ENCODE peak calls at places on chromosome 17, in eight cellular contexts. V, B, S, F, E, C, H and Z are unnamed samples.

GRCh38 chr17:56173958-56174357 is 20.7 kb downstream of the ANKFN1 start:
- DNase-seq in V (no peak), F (no peak), E (peak; percentile 52), B (no peak), S (no peak), H (no peak), C (no peak), Z (no peak)

GRCh38 chr17:29393451-29393850 is 3.3 kb downstream of the TAOK1 start:
- DNase-seq in B (no peak), V (no peak), H (no peak), F (no peak), C (no peak), E (peak; percentile 72), S (no peak), Z (no peak)

GRCh38 chr17:49871211-49871610 is 23.3 kb upstream of the TAC4 start:
- DNase-seq in S (no peak), C (no peak), H (no peak), F (no peak), V (no peak), B (no peak), E (no peak), Z (no peak)

GRCh38 chr17:16870253-16871245 is 101.4 kb downstream of the TNFRSF13B start:
- DNase-seq in B (no peak), C (no peak), V (no peak), F (no peak), S (no peak), E (no peak), H (no peak), Z (no peak)

GRCh38 chr17:6570731-6571465 is 14.5 kb upstream of the PITPNM3 start:
- DNase-seq in E (no peak), C (no peak), F (no peak), H (no peak), S (no peak), B (peak; percentile 87), V (no peak), Z (no peak)

GRCh38 chr17:40330850-40331470 is 22.0 kb downstream of the RARA start:
- DNase-seq in F (no peak), V (no peak), H (no peak), B (no peak), S (no peak), C (no peak), E (no peak), Z (no peak)

GRCh38 chr17:30858556-30859250 is 26.9 kb downstream of the ATAD5 start:
- DNase-seq in F (no peak), S (no peak), V (no peak), E (peak; percentile 20), C (no peak), B (no peak), H (no peak), Z (no peak)

GRCh38 chr17:70137451-70138230 is 31.7 kb upstream of the KCNJ2 start:
- DNase-seq in B (no peak), E (peak; percentile 93), H (no peak), F (peak; percentile 5), S (peak; percentile 89), V (peak; percentile 70), C (no peak), Z (peak; percentile 3)

GRCh38 chr17:31561469-31562412 is 170.3 kb downstream of the RAB11FIP4 start:
- DNase-seq in B (no peak), C (no peak), S (peak; percentile 30), F (peak; percentile 47), H (no peak), V (no peak), E (peak; percentile 86), Z (no peak)

GRCh38 chr17:48037036-48037881 is at the start of gene COPZ2:
- DNase-seq in B (peak; percentile 70), C (no peak), E (peak; percentile 91), S (no peak), H (peak; percentile 85), V (peak; percentile 49), F (no peak), Z (peak; percentile 61)

GRCh38 chr17:7403043-7403901 is 625 bp downstream of the TMEM256 start:
- DNase-seq in F (peak; percentile 16), H (peak; percentile 86), E (no peak), S (no peak), B (peak; percentile 85), C (peak; percentile 62), V (no peak), Z (peak; percentile 78)

GRCh38 chr17:32931686-32932085 is 3.7 kb downstream of the TMEM98 start:
- DNase-seq in S (peak; percentile 55), E (peak; percentile 39), B (no peak), C (no peak), V (no peak), F (no peak), H (no peak), Z (no peak)

GRCh38 chr17:44599298-44600175 is 42.3 kb downstream of the FZD2 start:
- DNase-seq in B (peak; percentile 70), C (no peak), F (no peak), H (no peak), S (peak; percentile 94), E (peak; percentile 95), V (no peak), Z (peak; percentile 44)
- TF ChIP-seq EZH2phosphoT487 in B (no peak), C (no peak), F (no peak), H (no peak), S (no peak), E (no peak), V (no peak), Z (no peak)

GRCh38 chr17:81042606-81043005 is 7.7 kb downstream of the BAIAP2 start:
- DNase-seq in H (peak; percentile 76), E (no peak), V (no peak), B (no peak), F (no peak), S (no peak), C (no peak), Z (no peak)
- H4K20me1 ChIP-seq in H (peaks cover 59% of the 10 kb centered on the region), E (no peaks in the 10 kb centered on the region), V (no peaks in the 10 kb centered on the region), B (peaks cover 64% of the 10 kb centered on the region), F (no peaks in the 10 kb centered on the region), S (peaks cover 66% of the 10 kb centered on the region), C (peaks cover 15% of the 10 kb centered on the region), Z (peaks cover 6% of the 10 kb centered on the region)

GRCh38 chr17:57697891-57698708 is 47.0 kb downstream of the CCDC182 start:
- DNase-seq in B (peak; percentile 62), S (no peak), V (no peak), F (no peak), C (no peak), H (no peak), E (no peak), Z (peak; percentile 20)
- TF ChIP-seq EZH2phosphoT487 in B (no peak), S (no peak), V (no peak), F (no peak), C (no peak), H (no peak), E (no peak), Z (no peak)

GRCh38 chr17:78898075-78898836 is 4.7 kb downstream of the CEP295NL start:
- DNase-seq in V (no peak), F (no peak), S (no peak), B (no peak), E (peak; percentile 43), H (no peak), C (no peak), Z (no peak)
- H4K20me1 ChIP-seq in V (peaks cover 2% of the 10 kb centered on the region), F (no peaks in the 10 kb centered on the region), S (no peaks in the 10 kb centered on the region), B (peaks cover 84% of the 10 kb centered on the region), E (no peaks in the 10 kb centered on the region), H (peaks cover 100% of the 10 kb centered on the region), C (no peaks in the 10 kb centered on the region), Z (peaks cover 16% of the 10 kb centered on the region)

GRCh38 chr17:50909765-50910661 is 43.9 kb upstream of the TOB1 start:
- DNase-seq in S (no peak), E (no peak), C (no peak), V (no peak), B (no peak), H (no peak), F (no peak), Z (no peak)
- TF ChIP-seq EZH2phosphoT487 in S (no peak), E (no peak), C (no peak), V (no peak), B (no peak), H (no peak), F (no peak), Z (no peak)

DNA sequence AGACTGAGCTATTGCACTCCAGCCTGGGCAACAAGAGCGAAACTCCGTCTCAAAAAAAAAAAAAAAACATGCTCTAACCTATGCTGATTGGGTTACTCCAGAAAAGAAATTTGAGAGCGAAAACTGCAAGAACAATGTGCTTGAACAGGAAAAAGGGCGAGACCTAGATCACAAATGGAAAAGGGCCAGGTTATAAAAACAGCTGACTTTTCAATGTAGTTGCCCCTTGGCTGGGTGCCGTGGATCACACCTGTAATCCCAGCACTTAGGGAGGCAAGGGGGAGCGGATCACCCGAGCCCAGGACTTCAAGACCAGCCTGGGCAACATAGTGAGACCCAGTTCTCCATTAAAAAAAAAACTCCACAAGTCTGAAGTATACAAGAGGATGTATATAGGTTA is 48.8 kb downstream of the MRM3 start:
- DNase-seq in C (no peak), B (no peak), S (no peak), H (no peak), V (no peak), E (no peak), F (no peak), Z (no peak)
- H4K20me1 ChIP-seq in C (no peaks in the 10 kb centered on the region), B (peaks cover 3% of the 10 kb centered on the region), S (no peaks in the 10 kb centered on the region), H (no peaks in the 10 kb centered on the region), V (no peaks in the 10 kb centered on the region), E (no peaks in the 10 kb centered on the region), F (no peaks in the 10 kb centered on the region), Z (peaks cover 5% of the 10 kb centered on the region)

DNA sequence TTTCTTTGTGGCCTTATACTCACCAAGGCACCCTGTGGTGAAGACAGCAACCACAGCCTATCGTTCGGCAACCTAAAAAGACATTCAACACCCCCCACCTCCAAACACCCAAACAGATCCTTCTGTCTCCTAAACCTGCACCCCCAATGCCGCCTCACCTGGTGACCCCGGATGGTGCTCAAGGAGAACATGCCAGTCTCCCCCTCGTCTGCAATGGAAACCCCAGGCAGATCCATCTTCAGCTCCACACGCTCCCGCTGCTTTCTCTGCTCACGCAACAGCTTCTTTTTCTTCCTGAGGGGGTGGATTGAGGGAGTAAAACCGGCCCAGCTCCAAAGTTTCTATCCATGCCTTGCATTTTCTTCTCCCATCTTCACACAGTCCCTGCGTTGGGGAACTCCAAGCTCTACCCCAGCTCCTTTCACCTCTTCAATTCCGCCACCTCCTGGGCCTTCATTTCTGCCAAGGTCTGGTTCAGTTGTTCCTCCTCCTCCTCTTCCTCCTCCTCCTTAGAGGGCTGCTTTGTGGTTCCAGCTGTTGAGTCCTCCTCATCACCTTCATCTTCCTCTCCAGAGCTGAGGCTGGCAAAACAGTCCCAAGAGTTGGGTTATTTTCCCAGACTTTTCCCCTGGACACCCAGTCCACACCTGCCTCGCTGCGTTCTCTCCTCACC is 3.4 kb upstream of the PSMC5 start:
- DNase-seq in B (no peak), F (no peak), H (no peak), V (no peak), S (no peak), C (no peak), E (no peak), Z (no peak)
- TF ChIP-seq EZH2phosphoT487 in B (no peak), F (no peak), H (no peak), V (no peak), S (no peak), C (no peak), E (no peak), Z (no peak)